ENCODE peak calls at places on chromosomes 7 and 10, in five cellular contexts. P is fibroblast of lung, B is pancreas, M is tibial artery, J is thoracic aorta. K is an unnamed sample.

GRCh38 chr10:129769381-129770116 is 194.5 kb downstream of the EBF3 start:
- DNase-seq in P (no peak), B (no peak), J (no peak), M (no peak), K (no peak)

GRCh38 chr10:124995605-124996004 is 53.7 kb downstream of the ZRANB1 start:
- DNase-seq in P (no peak), M (no peak), J (no peak), B (no peak), K (no peak)

GRCh38 chr7:74178632-74179031 is 4.5 kb downstream of the EIF4H start:
- DNase-seq in M (no peak), P (peak; percentile 90), J (no peak), B (no peak), K (no peak)

GRCh38 chr10:3924344-3924743 is 139.3 kb upstream of the KLF6 start:
- DNase-seq in P (peak; percentile 93), M (no peak), B (no peak), J (no peak), K (no peak)

GRCh38 chr7:136403591-136403990 is 426.4 kb upstream of the MTPN start:
- DNase-seq in P (no peak), J (no peak), B (no peak), M (no peak), K (no peak)

GRCh38 chr7:127943541-127944521 is 87.4 kb downstream of the LRRC4 start:
- DNase-seq in M (no peak), B (no peak), P (peak; percentile 79), J (no peak), K (no peak)

GRCh38 chr7:42593860-42594259 is 318.0 kb downstream of the C7orf25 start:
- DNase-seq in M (no peak), J (no peak), B (no peak), P (no peak), K (no peak)

GRCh38 chr10:128451879-128452278 is 325.7 kb upstream of the MKI67 start:
- DNase-seq in J (no peak), M (peak; percentile 13), B (no peak), P (no peak), K (no peak)

GRCh38 chr10:103549349-103549685 is 55.8 kb downstream of the NEURL1 start:
- DNase-seq in M (no peak), P (no peak), J (no peak), B (no peak), K (no peak)

GRCh38 chr10:123614888-123615287 is 51.3 kb upstream of the GPR26 start:
- DNase-seq in M (peak; percentile 67), J (no peak), B (peak; percentile 49), P (peak; percentile 16), K (peak; percentile 50)

GRCh38 chr7:11207565-11207964 is 233.9 kb downstream of the PHF14 start:
- DNase-seq in J (no peak), P (no peak), M (no peak), B (no peak), K (no peak)

GRCh38 chr10:89163265-89163995 is 43.7 kb downstream of the CH25H start:
- DNase-seq in B (no peak), J (no peak), P (no peak), M (peak; percentile 54), K (peak; percentile 50)

GRCh38 chr10:5975641-5976473 is 1.5 kb downstream of the IL15RA start:
- DNase-seq in P (no peak), M (peak; percentile 77), B (no peak), J (no peak), K (peak; percentile 72)

GRCh38 chr7:130882396-130882795 is 148.4 kb upstream of the KLF14 start:
- DNase-seq in J (no peak), B (no peak), P (no peak), M (no peak), K (no peak)

GRCh38 chr7:45239486-45239885 is 81.9 kb downstream of the RAMP3 start:
- DNase-seq in P (peak; percentile 82), M (no peak), J (no peak), B (no peak), K (no peak)

GRCh38 chr10:76558586-76558985 is 1079.0 kb downstream of the KCNMA1 start:
- DNase-seq in M (peak; percentile 68), J (no peak), P (peak; percentile 95), B (peak; percentile 73), K (no peak)

GRCh38 chr10:58512470-58513188 is at the start of gene BICC1:
- DNase-seq in M (peak; percentile 43), J (no peak), B (peak; percentile 19), P (peak; percentile 69), K (no peak)

GRCh38 chr7:155831807-155832524 is 19.7 kb upstream of the SHH start:
- DNase-seq in B (no peak), M (no peak), J (no peak), P (no peak), K (no peak)

GRCh38 chr7:93298671-93299070 is 66.5 kb downstream of the VPS50 start:
- DNase-seq in B (no peak), J (no peak), P (peak; percentile 72), M (no peak), K (no peak)

GRCh38 chr7:132055331-132056120 is 499.1 kb upstream of the PODXL start:
- DNase-seq in M (no peak), P (no peak), J (no peak), B (no peak), K (no peak)

GRCh38 chr10:27687326-27687725 is 58.3 kb downstream of the MKX start:
- DNase-seq in M (no peak), J (no peak), P (no peak), B (no peak), K (no peak)

GRCh38 chr10:119768455-119769094 is 42.7 kb downstream of the INPP5F start:
- DNase-seq in M (no peak), J (no peak), P (no peak), B (no peak), K (no peak)

GRCh38 chr10:3820255-3820654 is 35.2 kb upstream of the KLF6 start:
- DNase-seq in J (no peak), P (no peak), B (no peak), M (no peak), K (no peak)

GRCh38 chr10:86673216-86673826 is 5.0 kb downstream of the LDB3 start:
- DNase-seq in B (no peak), P (no peak), J (no peak), M (no peak), K (no peak)

GRCh38 chr7:115356139-115356746 is 434.3 kb downstream of the MDFIC start:
- DNase-seq in P (peak; percentile 13), J (no peak), M (no peak), B (no peak), K (no peak)

GRCh38 chr7:26365077-26365896 is 73.6 kb downstream of the SNX10 start:
- DNase-seq in B (peak; percentile 55), M (no peak), P (peak; percentile 57), J (no peak), K (no peak)

GRCh38 chr10:132479024-132479602 is 58.5 kb upstream of the INPP5A start:
- DNase-seq in B (no peak), M (no peak), P (no peak), J (no peak), K (no peak)

GRCh38 chr7:37285701-37286475 is 162.8 kb downstream of the ELMO1 start:
- DNase-seq in B (no peak), P (no peak), J (no peak), M (peak; percentile 28), K (no peak)

GRCh38 chr7:134819401-134819800 is 40.0 kb downstream of the CALD1 start:
- DNase-seq in B (no peak), M (no peak), P (no peak), J (no peak), K (no peak)

GRCh38 chr7:30162622-30163124 is 27.9 kb downstream of the MTURN start:
- DNase-seq in J (no peak), P (peak; percentile 77), B (no peak), M (no peak), K (no peak)

GRCh38 chr7:91034459-91035368 is 229.5 kb upstream of the FZD1 start:
- DNase-seq in P (peak; percentile 44), B (peak; percentile 70), J (no peak), M (peak; percentile 60), K (no peak)

DNA sequence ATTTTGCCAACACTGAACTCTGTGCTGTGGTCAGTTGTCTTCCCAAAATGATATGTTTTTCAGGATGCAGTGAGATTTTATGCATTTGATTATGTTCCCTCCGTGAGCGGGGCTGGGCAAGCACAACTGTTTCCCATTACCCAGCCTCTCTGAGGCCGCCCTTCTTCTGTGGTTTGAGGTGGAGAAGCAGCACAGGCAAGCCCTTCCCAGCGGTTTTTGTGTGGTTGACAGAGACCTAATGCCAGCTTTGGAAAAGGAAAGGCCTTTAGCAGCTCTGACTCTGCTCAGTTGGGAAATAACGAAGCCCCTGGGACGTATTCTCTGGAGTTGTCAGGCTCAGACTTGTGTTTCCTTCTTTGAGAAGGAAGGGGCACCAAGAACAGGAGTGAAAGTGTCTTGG is 20.7 kb upstream of the PDCD4 start:
- DNase-seq in M (no peak), P (peak; percentile 35), B (no peak), J (no peak), K (no peak)
- H3K27ac ChIP-seq in M (no peak overlapping the region), P (no peak overlapping the region), B (peak overlapping the region; percentile 25), J (no peak overlapping the region), K (no peak overlapping the region)

GRCh38 chr7:138455609-138456008 is 4.5 kb upstream of the TRIM24 start:
- DNase-seq in P (no peak), J (no peak), M (no peak), B (no peak), K (no peak)
- H3K4me3 ChIP-seq in P (no peak overlapping the region), J (no peak overlapping the region), M (no peak overlapping the region), B (no peak overlapping the region), K (no peak overlapping the region)

DNA sequence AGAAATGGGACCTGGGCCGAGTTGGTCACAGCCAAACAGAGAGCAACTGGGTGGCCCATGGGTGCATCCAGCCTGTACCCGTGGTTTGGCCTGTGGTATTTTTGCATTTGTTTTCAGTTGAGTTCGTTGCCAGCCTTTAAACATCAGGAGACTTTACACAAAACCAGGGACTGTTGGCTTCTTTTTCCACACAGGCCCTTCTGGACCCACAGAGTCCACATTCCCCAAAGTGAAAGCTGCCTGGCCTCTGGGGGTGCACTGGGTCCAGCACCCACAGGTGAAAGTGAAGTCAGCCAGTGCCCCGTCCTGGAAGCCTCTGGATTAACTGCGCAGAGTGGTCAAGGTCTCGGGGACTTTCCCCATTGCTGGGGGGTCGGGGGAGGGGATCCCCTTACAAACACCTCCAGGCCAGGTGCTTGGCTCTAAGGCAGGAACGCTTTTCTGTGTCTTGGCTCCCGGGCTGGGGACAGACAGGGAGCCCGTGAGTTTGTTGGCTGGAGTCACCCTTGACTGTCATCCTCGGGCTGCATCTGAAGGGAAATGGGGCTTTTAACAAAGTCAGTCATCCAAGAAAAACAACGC is 54.3 kb upstream of the TNS3 start:
- DNase-seq in B (no peak), J (no peak), P (no peak), M (no peak), K (no peak)
- H3K27ac ChIP-seq in B (no peak overlapping the region), J (peak overlapping the region; percentile 88), P (no peak overlapping the region), M (peak overlapping the region; percentile 85), K (no peak overlapping the region)

GRCh38 chr10:91653214-91653875 is 20.5 kb upstream of the PPP1R3C start:
- DNase-seq in J (no peak), M (no peak), P (peak; percentile 97), B (no peak), K (no peak)
- H3K4me3 ChIP-seq in J (no peak overlapping the region), M (no peak overlapping the region), P (no peak overlapping the region), B (no peak overlapping the region), K (no peak overlapping the region)

K was measured in CD8-positive, alpha-beta memory T cell.